ENCODE peak calls at places on chromosomes 4 and X, in nine cellular contexts. K is brain microvascular endothelial cell, T is fibroblast of lung, B is left lung, C is kidney epithelial cell, M is uterus, X is psoas muscle, G is GM23338, Q is hepatocyte. I is an unnamed sample. For H3K27me3, the result is how much of the 10 kb centered on the place peaks cover.

GRCh38 chr4:92864176-92864575 is 560.4 kb downstream of the GRID2 start:
- DNase-seq in M (no peak), X (no peak), K (no peak), G (no peak), C (no peak), T (no peak), Q (no peak), B (no peak), I (no peak)

GRCh38 chrX:66046612-66047235 is 6.8 kb upstream of the VSIG4 start:
- DNase-seq in C (no peak), T (no peak), X (no peak), K (no peak), Q (no peak), B (no peak), M (no peak), G (no peak), I (no peak)

GRCh38 chr4:8847764-8848163 is 23.9 kb downstream of the HMX1 start:
- DNase-seq in C (no peak), G (peak), B (peak), M (no peak), Q (no peak), K (peak), T (no peak), X (no peak), I (no peak)

GRCh38 chr4:147754037-147754445 is 22.2 kb downstream of the ARHGAP10 start:
- DNase-seq in K (peak), C (no peak), Q (no peak), M (no peak), T (peak), G (peak), B (no peak), X (no peak), I (peak)

GRCh38 chrX:15143050-15143824 is 126.6 kb downstream of the ASB9 start:
- DNase-seq in X (no peak), B (no peak), K (peak), G (peak), M (peak), Q (peak), T (peak), C (peak), I (no peak)

GRCh38 chr4:142150483-142150882 is 514.1 kb downstream of the IL15 start:
- DNase-seq in M (no peak), Q (no peak), C (no peak), T (no peak), G (no peak), B (no peak), K (no peak), X (no peak), I (no peak)

GRCh38 chr4:158722291-158722916 is 792 bp downstream of the PPID start:
- DNase-seq in Q (peak), X (no peak), T (peak), G (peak), C (no peak), K (peak), M (no peak), B (no peak), I (no peak)

GRCh38 chr4:73103799-73104503 is 34.4 kb upstream of the COX18 start:
- DNase-seq in K (peak), X (no peak), T (peak), C (no peak), B (no peak), Q (peak), G (no peak), M (no peak), I (no peak)

GRCh38 chrX:9318761-9319160 is 146.1 kb upstream of the TBL1X start:
- DNase-seq in K (no peak), Q (no peak), C (no peak), B (no peak), T (no peak), G (no peak), M (no peak), X (no peak), I (no peak)

GRCh38 chr4:98430708-98431403 is 169.7 kb downstream of the RAP1GDS1 start:
- DNase-seq in C (peak), Q (peak), T (peak), K (peak), M (no peak), X (no peak), G (no peak), B (no peak), I (peak)

GRCh38 chr4:108109111-108109510 is 59.6 kb downstream of the LEF1 start:
- DNase-seq in X (no peak), K (no peak), M (no peak), B (no peak), C (no peak), G (no peak), Q (no peak), T (no peak), I (no peak)

GRCh38 chr4:121030711-121031110 is 41.6 kb downstream of the NDNF start:
- DNase-seq in C (no peak), T (no peak), X (no peak), M (no peak), Q (no peak), G (no peak), B (no peak), K (no peak), I (no peak)

GRCh38 chrX:125384843-125385242 is 65.2 kb downstream of the TEX13C start:
- DNase-seq in B (no peak), Q (no peak), M (no peak), G (no peak), K (no peak), X (no peak), C (no peak), T (no peak), I (no peak)

GRCh38 chr4:4437798-4438470 is 51.0 kb downstream of the NSG1 start:
- DNase-seq in K (no peak), G (no peak), X (no peak), Q (no peak), C (no peak), T (no peak), B (no peak), M (no peak), I (no peak)

GRCh38 chr4:48698029-48698901 is 81.8 kb downstream of the FRYL start:
- DNase-seq in G (no peak), T (peak), K (peak), M (peak), Q (peak), B (no peak), X (peak), C (peak), I (peak)

GRCh38 chrX:3346436-3347329 is at the start of gene MXRA5:
- DNase-seq in M (no peak), K (no peak), Q (peak), X (no peak), C (no peak), G (peak), T (peak), B (no peak), I (no peak)

GRCh38 chr4:79897174-79897573 is 175.9 kb downstream of the ANTXR2 start:
- DNase-seq in C (no peak), X (no peak), G (no peak), K (no peak), T (no peak), M (no peak), B (no peak), Q (no peak), I (no peak)

GRCh38 chrX:120452131-120452530 is 17.0 kb downstream of the LAMP2 start:
- DNase-seq in T (peak), M (no peak), C (no peak), K (peak), X (no peak), Q (peak), G (peak), B (no peak), I (no peak)

GRCh38 chr4:87502580-87503238 is 26.5 kb downstream of the SPARCL1 start:
- DNase-seq in G (no peak), X (no peak), M (no peak), C (no peak), Q (no peak), B (no peak), T (peak), K (no peak), I (no peak)

GRCh38 chr4:87306056-87306455 is 16.6 kb downstream of the HSD17B13 start:
- DNase-seq in Q (no peak), T (no peak), X (no peak), B (no peak), G (no peak), K (no peak), C (no peak), M (no peak), I (no peak)

GRCh38 chr4:105191621-105192210 is 45.0 kb downstream of the TET2 start:
- DNase-seq in K (peak), T (peak), M (no peak), Q (no peak), C (no peak), B (no peak), G (peak), X (no peak), I (no peak)

GRCh38 chr4:147714575-147715401 is 17.1 kb upstream of the ARHGAP10 start:
- DNase-seq in T (peak), G (no peak), M (peak), B (no peak), K (peak), C (no peak), X (peak), Q (no peak), I (peak)

GRCh38 chrX:85108165-85108564 is 104.5 kb downstream of the APOOL start:
- DNase-seq in Q (no peak), K (no peak), G (no peak), B (no peak), C (no peak), X (no peak), T (no peak), M (no peak), I (no peak)

GRCh38 chr4:41346306-41347061 is 89.8 kb downstream of the UCHL1 start:
- DNase-seq in K (no peak), X (no peak), G (no peak), M (no peak), C (no peak), T (no peak), Q (peak), B (no peak), I (no peak)

GRCh38 chr4:169070895-169071218 is 60.8 kb upstream of the CBR4 start:
- DNase-seq in M (no peak), K (no peak), C (no peak), Q (peak), X (no peak), T (peak), B (no peak), G (no peak), I (no peak)

GRCh38 chr4:146032234-146032860 is 93.7 kb upstream of the ZNF827 start:
- DNase-seq in G (peak), T (no peak), Q (no peak), B (no peak), X (no peak), C (no peak), M (no peak), K (no peak), I (no peak)

GRCh38 chrX:10972731-10973130 is 138.4 kb upstream of the HCCS start:
- DNase-seq in K (peak), X (no peak), C (no peak), T (peak), M (no peak), B (no peak), Q (no peak), G (no peak), I (no peak)

GRCh38 chr4:128565054-128565453 is 244.4 kb upstream of the JADE1 start:
- DNase-seq in K (no peak), M (no peak), B (no peak), T (no peak), X (no peak), Q (no peak), G (no peak), C (no peak), I (no peak)

GRCh38 chrX:9071031-9071650 is 37.2 kb upstream of the FAM9B start:
- DNase-seq in G (no peak), C (no peak), B (no peak), X (no peak), K (peak), T (peak), Q (no peak), M (no peak), I (no peak)

GRCh38 chr4:8860892-8861575 is 10.6 kb downstream of the HMX1 start:
- DNase-seq in C (no peak), B (no peak), T (no peak), G (peak), Q (no peak), K (no peak), M (no peak), X (no peak), I (no peak)

GRCh38 chrX:32408389-32408788 is 803.0 kb downstream of the DMD start:
- DNase-seq in B (no peak), T (no peak), Q (peak), X (no peak), K (no peak), M (no peak), G (peak), C (no peak), I (no peak)

GRCh38 chr4:59195867-59196266 is 2004.3 kb upstream of the ADGRL3 start:
- DNase-seq in B (no peak), T (no peak), G (no peak), K (no peak), C (no peak), X (no peak), Q (no peak), M (no peak), I (no peak)

GRCh38 chrX:360496-361150 is 26.1 kb downstream of the PPP2R3B start:
- DNase-seq in T (no peak), K (no peak), Q (no peak), M (no peak), C (no peak), B (peak), G (no peak), X (no peak), I (no peak)

GRCh38 chr4:7379719-7380118 is 55.0 kb downstream of the PSAPL1 start:
- DNase-seq in C (no peak), B (no peak), M (no peak), K (no peak), G (no peak), Q (no peak), T (no peak), X (no peak), I (no peak)

GRCh38 chr4:7379161-7379560 is 55.6 kb downstream of the PSAPL1 start:
- DNase-seq in T (no peak), C (no peak), G (no peak), K (no peak), X (no peak), M (no peak), Q (no peak), B (no peak), I (no peak)

GRCh38 chr4:7374571-7374970 is 60.2 kb downstream of the PSAPL1 start:
- DNase-seq in X (no peak), G (no peak), Q (no peak), M (no peak), B (peak), T (no peak), K (no peak), C (no peak), I (no peak)

GRCh38 chr4:7375427-7375826 is 59.3 kb downstream of the PSAPL1 start:
- DNase-seq in T (no peak), M (no peak), Q (no peak), C (no peak), K (no peak), B (no peak), G (no peak), X (peak), I (no peak)

GRCh38 chr4:7377223-7377865 is 57.4 kb downstream of the PSAPL1 start:
- DNase-seq in M (no peak), G (no peak), B (no peak), X (no peak), K (no peak), Q (no peak), T (peak), C (no peak), I (no peak)
- H3K27me3 ChIP-seq in M (under half), G (under half), B (under half), X (under half), K (under half), Q (under half), T (under half), C (under half), I (under half)

GRCh38 chr4:52982246-52982950 is 120.3 kb downstream of the RASL11B start:
- DNase-seq in K (peak), X (no peak), G (peak), C (no peak), M (no peak), Q (peak), T (peak), B (no peak), I (peak)
- TF ChIP-seq CTCF in K (peak), X (peak), G (peak), C (peak), M (peak), Q (peak), T (peak), B (peak), I (peak)

DNA sequence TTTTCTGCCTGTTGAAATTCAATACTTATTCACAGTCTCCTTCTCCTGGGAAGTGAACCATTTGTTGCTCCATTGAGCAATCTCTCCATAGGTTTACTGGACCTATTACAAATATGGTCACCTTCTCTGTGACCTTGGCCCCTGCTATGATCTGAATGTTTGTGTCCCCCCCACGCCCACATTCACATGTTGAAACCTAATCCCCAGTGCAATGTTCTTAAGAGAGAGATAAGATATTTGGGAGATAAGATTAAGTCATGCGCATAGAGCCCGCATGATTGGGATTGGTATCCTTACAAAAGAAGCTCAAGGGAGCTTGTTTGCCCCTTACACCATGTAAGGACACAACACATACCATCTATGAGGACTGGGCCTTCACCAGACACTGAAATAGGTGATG is 54.1 kb upstream of the GABRE start:
- DNase-seq in X (no peak), B (no peak), C (no peak), M (no peak), T (no peak), K (no peak), Q (no peak), G (no peak), I (no peak)
- H3K27me3 ChIP-seq in X (under half), B (under half), C (under half), M (under half), T (under half), K (under half), Q (under half), G (under half), I (under half)

GRCh38 chrX:73850124-73851013 is 287.4 kb downstream of the CHIC1 start:
- DNase-seq in C (no peak), T (peak), K (peak), M (peak), B (no peak), G (peak), X (peak), Q (peak), I (no peak)

GRCh38 chrX:73849054-73849453 is 286.1 kb downstream of the CHIC1 start:
- DNase-seq in G (no peak), Q (no peak), T (no peak), M (no peak), B (no peak), C (no peak), X (no peak), K (no peak), I (no peak)

GRCh38 chrX:73851014-73852009 is 288.3 kb downstream of the CHIC1 start:
- DNase-seq in K (peak), B (no peak), Q (no peak), M (peak), T (peak), C (peak), X (peak), G (no peak), I (no peak)

GRCh38 chrX:73852022-73852421 is 289.0 kb downstream of the CHIC1 start:
- DNase-seq in B (no peak), G (no peak), M (no peak), C (no peak), X (no peak), K (no peak), T (no peak), Q (no peak), I (no peak)

GRCh38 chrX:73847991-73848390 is 285.0 kb downstream of the CHIC1 start:
- DNase-seq in T (no peak), Q (no peak), K (no peak), G (no peak), C (no peak), X (no peak), B (no peak), M (no peak), I (no peak)
- TF ChIP-seq CTCF in T (no peak), Q (no peak), K (no peak), G (no peak), C (no peak), X (no peak), B (no peak), M (no peak), I (no peak)

DNA sequence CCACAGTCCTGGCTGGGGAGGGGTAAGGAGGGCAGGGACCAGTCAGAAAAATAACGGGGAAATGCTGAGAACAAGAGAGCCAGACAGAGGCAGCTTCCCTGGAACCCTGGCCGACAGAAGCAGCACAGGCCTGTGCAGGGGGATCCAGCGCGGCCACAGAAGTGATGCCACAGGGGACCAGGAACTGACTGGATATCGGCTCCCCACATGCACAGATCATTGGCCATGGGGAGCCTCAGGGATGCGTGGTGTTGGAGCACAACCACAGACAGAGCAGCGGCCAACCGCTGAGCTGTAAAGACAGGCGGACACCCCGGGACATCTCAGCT is 49.9 kb downstream of the FGFRL1 start:
- DNase-seq in M (no peak), C (no peak), T (no peak), Q (no peak), K (no peak), G (no peak), B (no peak), X (no peak), I (no peak)
- H3K27me3 ChIP-seq in M (under half), C (half or more), T (under half), Q (under half), K (under half), G (under half), B (under half), X (half or more), I (half or more)